ENCODE peak calls at places on chromosomes 2 and 18, in seven cellular contexts. U, E, R, Y, L, P and B are unnamed samples.

GRCh38 chr2:1830936-1831616 is 86.8 kb upstream of the PXDN start:
- DNase-seq in U (peak), E (no peak), R (peak), Y (peak), L (peak), P (no peak), B (no peak)

GRCh38 chr2:61889212-61889956 is 928 bp upstream of the CCT4 start:
- DNase-seq in U (no peak), E (no peak), R (no peak), Y (no peak), L (peak), P (no peak), B (peak)

GRCh38 chr2:238169708-238170251 is 11.0 kb downstream of the ERFE start:
- DNase-seq in U (peak), E (peak), R (peak), Y (peak), L (peak), P (no peak), B (no peak)

GRCh38 chr2:218748795-218749429 is 33.0 kb upstream of the CYP27A1 start:
- DNase-seq in U (no peak), E (no peak), R (no peak), Y (no peak), L (no peak), P (no peak), B (no peak)

GRCh38 chr2:154261473-154262027 is 389.8 kb downstream of the GALNT13 start:
- DNase-seq in U (no peak), E (no peak), R (no peak), Y (no peak), L (no peak), P (no peak), B (no peak)

GRCh38 chr2:219496781-219497494 is 1.8 kb upstream of the GMPPA start:
- DNase-seq in U (peak), E (no peak), R (no peak), Y (no peak), L (no peak), P (no peak), B (no peak)

GRCh38 chr18:40534748-40535147 is 1420.3 kb upstream of the PIK3C3 start:
- DNase-seq in U (no peak), E (no peak), R (peak), Y (no peak), L (no peak), P (no peak), B (no peak)

GRCh38 chr2:84631047-84631446 is 114.7 kb downstream of the DNAH6 start:
- DNase-seq in U (peak), E (peak), R (peak), Y (peak), L (peak), P (peak), B (peak)

GRCh38 chr2:197256021-197256420 is 54.6 kb downstream of the ANKRD44 start:
- DNase-seq in U (no peak), E (no peak), R (no peak), Y (no peak), L (no peak), P (no peak), B (no peak)

GRCh38 chr2:159267926-159268325 is 18.6 kb downstream of the WDSUB1 start:
- DNase-seq in U (no peak), E (peak), R (no peak), Y (no peak), L (peak), P (no peak), B (no peak)

GRCh38 chr18:58004317-58004716 is 39.7 kb upstream of the NEDD4L start:
- DNase-seq in U (peak), E (no peak), R (peak), Y (peak), L (peak), P (no peak), B (no peak)

GRCh38 chr2:30040147-30040546 is 106.7 kb upstream of the YPEL5 start:
- DNase-seq in U (no peak), E (no peak), R (no peak), Y (no peak), L (no peak), P (no peak), B (no peak)

GRCh38 chr2:160912276-160912675 is 248.0 kb upstream of the TANK start:
- DNase-seq in U (no peak), E (no peak), R (no peak), Y (no peak), L (no peak), P (no peak), B (no peak)

GRCh38 chr2:223203971-223204370 is 152.0 kb downstream of the KCNE4 start:
- DNase-seq in U (peak), E (no peak), R (peak), Y (peak), L (peak), P (no peak), B (no peak)

GRCh38 chr2:99572380-99572779 is 82.6 kb upstream of the REV1 start:
- DNase-seq in U (peak), E (no peak), R (no peak), Y (peak), L (peak), P (peak), B (peak)

GRCh38 chr18:59957957-59958356 is 58.2 kb downstream of the PMAIP1 start:
- DNase-seq in U (peak), E (peak), R (peak), Y (peak), L (peak), P (peak), B (peak)

GRCh38 chr2:160666019-160666676 is 172.5 kb upstream of the RBMS1 start:
- DNase-seq in U (peak), E (peak), R (peak), Y (peak), L (peak), P (peak), B (no peak)

GRCh38 chr18:78751664-78752063 is 228.0 kb upstream of the SALL3 start:
- DNase-seq in U (no peak), E (no peak), R (no peak), Y (no peak), L (no peak), P (no peak), B (no peak)

GRCh38 chr2:26768759-26769500 is 4.8 kb downstream of the SLC35F6 start:
- DNase-seq in U (peak), E (peak), R (peak), Y (peak), L (peak), P (no peak), B (no peak)

GRCh38 chr18:21599585-21600525 is 649 bp downstream of the ESCO1 start:
- DNase-seq in U (no peak), E (peak), R (peak), Y (peak), L (peak), P (peak), B (peak)

GRCh38 chr2:109081374-109081773 is 47.6 kb upstream of the SH3RF3 start:
- DNase-seq in U (no peak), E (no peak), R (no peak), Y (no peak), L (no peak), P (no peak), B (no peak)

GRCh38 chr2:131043199-131044077 is 49.8 kb downstream of the FAM168B start:
- DNase-seq in U (no peak), E (no peak), R (no peak), Y (no peak), L (no peak), P (no peak), B (no peak)

GRCh38 chr2:95268208-95269035 is 5.8 kb upstream of the PROM2 start:
- DNase-seq in U (no peak), E (no peak), R (no peak), Y (no peak), L (no peak), P (no peak), B (no peak)

GRCh38 chr18:76619342-76620315 is 124.6 kb upstream of the ZNF516 start:
- DNase-seq in U (peak), E (no peak), R (peak), Y (peak), L (peak), P (peak), B (peak)

GRCh38 chr2:120710256-120710655 is 25.4 kb upstream of the GLI2 start:
- DNase-seq in U (peak), E (no peak), R (no peak), Y (peak), L (peak), P (no peak), B (no peak)

GRCh38 chr2:152600698-152601097 is 116.6 kb downstream of the PRPF40A start:
- DNase-seq in U (peak), E (no peak), R (peak), Y (peak), L (peak), P (no peak), B (no peak)

GRCh38 chr2:238389985-238390682 is 36.6 kb upstream of the ASB1 start:
- DNase-seq in U (peak), E (peak), R (no peak), Y (no peak), L (no peak), P (peak), B (peak)

GRCh38 chr2:101931402-101931801 is 60.4 kb upstream of the IL1R2 start:
- DNase-seq in U (no peak), E (no peak), R (no peak), Y (no peak), L (peak), P (no peak), B (no peak)